ENCODE peak calls at places on chromosome 4, in six cellular contexts. A, H, K, R, E and N are unnamed samples.

GRCh38 chr4:142160509-142160908 is 524.1 kb downstream of the IL15 start:
- DNase-seq in A (no peak), H (no peak), K (no peak), R (no peak), E (no peak), N (no peak)

GRCh38 chr4:115234405-115235093 is 121.1 kb upstream of the NDST4 start:
- DNase-seq in A (no peak), H (no peak), K (no peak), R (no peak), E (no peak), N (no peak)

GRCh38 chr4:133147922-133148689 is 988 bp upstream of the PCDH10 start:
- DNase-seq in A (no peak), H (peak; percentile 67), K (peak; percentile 15), R (no peak), E (no peak), N (no peak)

GRCh38 chr4:56575820-56576429 is 70.3 kb downstream of the ARL9 start:
- DNase-seq in A (peak; percentile 34), H (no peak), K (no peak), R (no peak), E (peak; percentile 23), N (no peak)

GRCh38 chr4:169791527-169792156 is 33.9 kb upstream of the HPF1 start:
- DNase-seq in A (no peak), H (no peak), K (peak; percentile 22), R (no peak), E (no peak), N (no peak)

GRCh38 chr4:130574215-130574614 is 1478.3 kb downstream of the C4orf33 start:
- DNase-seq in A (no peak), H (no peak), K (no peak), R (no peak), E (no peak), N (no peak)

GRCh38 chr4:124337874-124338273 is 374.7 kb downstream of the ANKRD50 start:
- DNase-seq in A (no peak), H (no peak), K (peak; percentile 69), R (no peak), E (no peak), N (no peak)

GRCh38 chr4:71221510-71222466 is 117.0 kb upstream of the SLC4A4 start:
- DNase-seq in A (no peak), H (no peak), K (no peak), R (no peak), E (no peak), N (no peak)

GRCh38 chr4:161952382-161952781 is 211.4 kb downstream of the FSTL5 start:
- DNase-seq in A (no peak), H (no peak), K (no peak), R (no peak), E (no peak), N (no peak)

GRCh38 chr4:156815717-156816319 is 155.8 kb downstream of the PDGFC start:
- DNase-seq in A (no peak), H (no peak), K (no peak), R (no peak), E (no peak), N (no peak)

GRCh38 chr4:84258905-84259830 is 239.9 kb downstream of the NKX6-1 start:
- DNase-seq in A (no peak), H (no peak), K (no peak), R (no peak), E (no peak), N (no peak)

GRCh38 chr4:71441186-71442169 is 102.7 kb downstream of the SLC4A4 start:
- DNase-seq in A (no peak), H (no peak), K (no peak), R (no peak), E (no peak), N (no peak)

GRCh38 chr4:121053601-121054143 is 18.7 kb downstream of the NDNF start:
- DNase-seq in A (no peak), H (no peak), K (peak; percentile 38), R (no peak), E (no peak), N (no peak)

GRCh38 chr4:94623507-94623906 is 134.2 kb upstream of the BMPR1B start:
- DNase-seq in A (no peak), H (no peak), K (no peak), R (no peak), E (no peak), N (no peak)

GRCh38 chr4:91909963-91910362 is 393.8 kb upstream of the GRID2 start:
- DNase-seq in A (no peak), H (no peak), K (no peak), R (no peak), E (no peak), N (no peak)

GRCh38 chr4:105605493-105605892 is 53.1 kb downstream of the ARHGEF38 start:
- DNase-seq in A (no peak), H (no peak), K (no peak), R (no peak), E (no peak), N (no peak)

GRCh38 chr4:89894654-89895652 is at the start of gene MMRN1:
- DNase-seq in A (no peak), H (no peak), K (no peak), R (no peak), E (peak; percentile 11), N (no peak)

GRCh38 chr4:7902101-7902553 is 37.5 kb downstream of the AFAP1 start:
- DNase-seq in A (no peak), H (no peak), K (no peak), R (no peak), E (no peak), N (no peak)

GRCh38 chr4:87543835-87544461 is 14.8 kb upstream of the SPARCL1 start:
- DNase-seq in A (no peak), H (no peak), K (no peak), R (no peak), E (no peak), N (no peak)

GRCh38 chr4:154503598-154503997 is 12.0 kb upstream of the DCHS2 start:
- DNase-seq in A (no peak), H (no peak), K (no peak), R (no peak), E (no peak), N (no peak)

GRCh38 chr4:158458271-158458895 is 63.3 kb upstream of the RXFP1 start:
- DNase-seq in A (no peak), H (no peak), K (no peak), R (no peak), E (no peak), N (no peak)

GRCh38 chr4:39464886-39465501 is 6.1 kb downstream of the LIAS start:
- DNase-seq in A (peak; percentile 71), H (no peak), K (no peak), R (no peak), E (no peak), N (no peak)

GRCh38 chr4:182093947-182094346 is 149.3 kb upstream of the TENM3 start:
- DNase-seq in A (no peak), H (no peak), K (no peak), R (no peak), E (no peak), N (no peak)

GRCh38 chr4:182091128-182091527 is 152.1 kb upstream of the TENM3 start:
- DNase-seq in A (no peak), H (no peak), K (no peak), R (no peak), E (no peak), N (no peak)

GRCh38 chr4:182089326-182089725 is 153.9 kb upstream of the TENM3 start:
- DNase-seq in A (no peak), H (no peak), K (no peak), R (no peak), E (no peak), N (no peak)

GRCh38 chr4:182093431-182093831 is 149.8 kb upstream of the TENM3 start:
- DNase-seq in A (no peak), H (no peak), K (no peak), R (no peak), E (no peak), N (no peak)

DNA sequence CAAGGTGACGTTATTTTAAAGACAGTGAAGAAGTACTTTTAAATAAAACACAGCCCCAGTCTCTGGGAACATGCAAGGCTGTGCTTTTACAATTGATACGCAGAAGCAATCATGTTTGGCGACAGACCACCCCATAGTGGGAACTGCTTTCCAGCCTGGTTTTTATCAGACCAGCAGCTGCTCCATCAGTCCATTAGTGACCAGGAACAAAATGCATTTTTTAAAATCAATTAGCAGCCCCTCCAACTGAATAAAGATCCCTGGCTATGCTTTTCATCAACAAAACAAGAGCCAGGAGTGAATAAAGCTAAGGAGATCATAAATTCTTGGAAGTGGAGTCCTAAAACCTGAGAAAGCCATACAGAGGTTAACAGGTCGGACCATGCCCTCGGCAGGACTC is 153.0 kb upstream of the TENM3 start:
- DNase-seq in A (no peak), H (no peak), K (no peak), R (no peak), E (no peak), N (no peak)
- H3K9me3 ChIP-seq in A (no peaks in the 10 kb centered on the region), H (no peaks in the 10 kb centered on the region), K (no peaks in the 10 kb centered on the region), R (no peaks in the 10 kb centered on the region), E (no peaks in the 10 kb centered on the region), N (no peaks in the 10 kb centered on the region)

GRCh38 chr4:6734165-6734786 is 18.3 kb downstream of the BLOC1S4 start:
- DNase-seq in A (no peak), H (no peak), K (no peak), R (no peak), E (no peak), N (no peak)

GRCh38 chr4:6733358-6734164 is 17.6 kb downstream of the BLOC1S4 start:
- DNase-seq in A (no peak), H (no peak), K (no peak), R (no peak), E (no peak), N (no peak)

GRCh38 chr4:6731780-6732179 is 15.8 kb downstream of the BLOC1S4 start:
- DNase-seq in A (no peak), H (no peak), K (no peak), R (no peak), E (no peak), N (no peak)

GRCh38 chr4:6731301-6731641 is 15.3 kb downstream of the BLOC1S4 start:
- DNase-seq in A (no peak), H (no peak), K (no peak), R (no peak), E (no peak), N (no peak)

GRCh38 chr4:6732441-6733357 is 16.7 kb downstream of the BLOC1S4 start:
- DNase-seq in A (peak; percentile 86), H (peak; percentile 80), K (peak; percentile 76), R (no peak), E (no peak), N (no peak)
- H3K9me3 ChIP-seq in A (peaks cover 4% of the 10 kb centered on the region), H (no peaks in the 10 kb centered on the region), K (no peaks in the 10 kb centered on the region), R (no peaks in the 10 kb centered on the region), E (no peaks in the 10 kb centered on the region), N (no peaks in the 10 kb centered on the region)

GRCh38 chr4:223913-224497 is 81.3 kb downstream of the ZNF732 start:
- DNase-seq in A (no peak), H (no peak), K (no peak), R (no peak), E (no peak), N (no peak)
- H3K9me3 ChIP-seq in A (peaks cover 16% of the 10 kb centered on the region), H (no peaks in the 10 kb centered on the region), K (peaks cover 48% of the 10 kb centered on the region), R (no peaks in the 10 kb centered on the region), E (no peaks in the 10 kb centered on the region), N (peaks cover 7% of the 10 kb centered on the region)

GRCh38 chr4:256492-256891 is 48.8 kb downstream of the ZNF732 start:
- DNase-seq in A (no peak), H (no peak), K (no peak), R (no peak), E (no peak), N (no peak)
- H3K9me3 ChIP-seq in A (peaks cover 31% of the 10 kb centered on the region), H (peaks cover 49% of the 10 kb centered on the region), K (peaks cover 100% of the 10 kb centered on the region), R (peaks cover 26% of the 10 kb centered on the region), E (peaks cover 35% of the 10 kb centered on the region), N (peaks cover 22% of the 10 kb centered on the region)